ENCODE peak calls at places on chromosomes 5 and 9, in six cellular contexts. X is A549, G is endothelial cell of umbilical vein, D is HepG2, F is K562, V is GM12878. Y is an unnamed sample.

GRCh38 chr5:106759581-106759980 is 911.2 kb downstream of the EFNA5 start:
- DNase-seq in G (peak), D (no peak), X (peak), V (no peak), F (no peak), Y (no peak)

GRCh38 chr5:126497506-126497905 is 74.3 kb downstream of the GRAMD2B start:
- DNase-seq in X (no peak), G (no peak), D (no peak), V (no peak), F (no peak), Y (no peak)

GRCh38 chr5:150130493-150130922 is 25.1 kb downstream of the PDGFRB start:
- DNase-seq in V (no peak), G (no peak), F (no peak), D (no peak), X (no peak), Y (no peak)

GRCh38 chr5:150376799-150377771 is 19.6 kb downstream of the TCOF1 start:
- DNase-seq in G (no peak), D (no peak), X (no peak), V (no peak), F (no peak), Y (no peak)

GRCh38 chr5:43804041-43804440 is 201.1 kb downstream of the NNT start:
- DNase-seq in G (no peak), F (no peak), V (no peak), D (no peak), X (no peak), Y (no peak)

GRCh38 chr5:62093981-62094380 is 212.0 kb upstream of the KIF2A start:
- DNase-seq in V (no peak), D (no peak), X (peak), G (peak), F (peak), Y (no peak)

GRCh38 chr9:98248737-98249474 is 6.5 kb downstream of the TBC1D2 start:
- DNase-seq in D (no peak), G (peak), V (no peak), X (peak), F (peak), Y (peak)

GRCh38 chr5:56971275-56971674 is 19.4 kb upstream of the MIER3 start:
- DNase-seq in F (no peak), V (no peak), D (no peak), G (no peak), X (no peak), Y (no peak)

GRCh38 chr5:148723143-148723542 is 68.8 kb upstream of the HTR4 start:
- DNase-seq in D (no peak), F (no peak), X (no peak), G (no peak), V (no peak), Y (no peak)

GRCh38 chr9:34555002-34555348 is 32.2 kb upstream of the ENHO start:
- DNase-seq in X (no peak), G (no peak), F (no peak), V (no peak), D (no peak), Y (no peak)

GRCh38 chr5:137656558-137656957 is 79.3 kb downstream of the KLHL3 start:
- DNase-seq in X (no peak), F (no peak), V (no peak), G (no peak), D (no peak), Y (no peak)

GRCh38 chr5:179313849-179314521 is 31.3 kb downstream of the ADAMTS2 start:
- DNase-seq in X (no peak), G (no peak), F (no peak), D (no peak), V (no peak), Y (no peak)

GRCh38 chr5:35924950-35925722 is 13.3 kb downstream of the CAPSL start:
- DNase-seq in X (peak), G (peak), V (no peak), F (peak), D (no peak), Y (peak)

GRCh38 chr5:127006711-127007110 is 23.6 kb downstream of the MARCHF3 start:
- DNase-seq in F (no peak), G (no peak), V (no peak), D (no peak), X (no peak), Y (no peak)

GRCh38 chr9:114037961-114038723 is 40.0 kb downstream of the AMBP start:
- DNase-seq in V (no peak), G (no peak), X (no peak), F (no peak), D (no peak), Y (no peak)
- TF ChIP-seq MYC in V (no peak), G (no peak), X (no peak), F (no peak), D (no peak), Y (no peak)

GRCh38 chr5:54165687-54166086 is 144.7 kb downstream of the ARL15 start:
- DNase-seq in D (peak), X (no peak), F (no peak), G (no peak), V (no peak), Y (no peak)

GRCh38 chr5:54159153-54159836 is 151.1 kb downstream of the ARL15 start:
- DNase-seq in V (no peak), F (peak), X (peak), G (no peak), D (peak), Y (peak)

GRCh38 chr5:54162184-54162583 is 148.2 kb downstream of the ARL15 start:
- DNase-seq in X (no peak), F (peak), G (no peak), D (no peak), V (no peak), Y (no peak)

GRCh38 chr5:54160329-54160728 is 150.0 kb downstream of the ARL15 start:
- DNase-seq in F (no peak), V (no peak), G (no peak), X (no peak), D (no peak), Y (no peak)

GRCh38 chr5:54159837-54160215 is 150.5 kb downstream of the ARL15 start:
- DNase-seq in F (peak), X (no peak), G (no peak), D (no peak), V (no peak), Y (no peak)
- TF ChIP-seq MAX in F (no peak), X (no peak), G (no peak), D (no peak), V (no peak), Y (no peak)

GRCh38 chr9:136660971-136661540 is 1.7 kb upstream of the EGFL7 start:
- DNase-seq in X (no peak), G (no peak), F (no peak), V (no peak), D (no peak), Y (no peak)
- H3K4me3 ChIP-seq in X (no peak), G (no peak), F (no peak), V (no peak), D (no peak), Y (no peak)

DNA sequence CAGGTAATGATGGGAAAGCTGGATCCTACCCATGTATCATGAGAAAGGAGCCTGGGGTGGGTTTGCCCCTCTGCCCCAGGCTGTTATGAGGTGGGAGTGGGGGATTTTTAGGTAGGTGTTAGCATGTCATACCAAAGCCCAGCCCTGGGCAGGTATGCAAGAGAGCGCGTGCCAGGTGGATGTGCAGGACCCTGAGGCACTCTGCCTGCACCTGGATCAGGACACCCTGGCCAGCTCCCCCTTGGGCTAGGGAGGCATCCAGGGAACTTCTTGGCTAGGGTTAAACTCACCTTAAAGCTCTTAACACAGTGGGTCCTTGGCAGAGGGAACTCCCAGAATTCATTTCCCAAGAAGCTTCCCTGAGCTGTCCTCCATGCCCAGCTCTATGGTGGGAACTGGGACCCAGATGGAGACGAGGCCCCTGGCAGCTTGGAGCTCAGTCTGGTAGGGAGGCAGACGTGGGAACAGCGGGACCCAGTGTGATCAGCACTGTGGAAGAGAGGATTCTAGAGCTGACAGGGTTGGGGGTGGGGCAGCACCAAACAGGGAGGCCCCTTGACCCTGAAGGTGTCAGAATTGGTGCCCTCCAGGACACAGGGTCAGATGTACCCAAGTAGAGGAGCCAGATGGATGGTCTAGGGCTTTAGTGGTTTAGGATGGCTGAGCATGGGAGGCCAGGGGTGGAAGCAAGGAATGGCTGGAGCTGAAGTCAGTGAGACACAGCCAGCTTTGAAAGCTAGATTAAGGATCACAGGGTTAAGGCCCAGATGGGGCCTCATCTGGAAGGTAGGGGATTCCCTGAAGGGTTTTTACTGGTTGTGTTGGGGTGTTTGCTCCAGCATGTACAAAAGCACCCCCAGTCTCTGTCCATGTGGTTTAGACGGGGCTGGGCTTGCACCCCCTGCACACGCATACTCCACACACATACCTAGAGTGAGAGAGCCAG is 2.2 kb upstream of the PRR7 start:
- DNase-seq in V (no peak), G (no peak), X (no peak), F (peak), D (no peak), Y (peak)
- TF ChIP-seq MYC in V (no peak), G (no peak), X (no peak), F (peak), D (no peak), Y (no peak)

GRCh38 chr5:98308960-98309359 is 464.5 kb upstream of the RGMB start:
- DNase-seq in X (no peak), F (no peak), D (no peak), V (no peak), G (peak), Y (no peak)

GRCh38 chr5:98319299-98320011 is 454.0 kb upstream of the RGMB start:
- DNase-seq in X (no peak), F (no peak), V (no peak), G (no peak), D (no peak), Y (no peak)

GRCh38 chr5:98309785-98310566 is 463.5 kb upstream of the RGMB start:
- DNase-seq in G (peak), D (peak), V (peak), X (peak), F (no peak), Y (peak)

DNA sequence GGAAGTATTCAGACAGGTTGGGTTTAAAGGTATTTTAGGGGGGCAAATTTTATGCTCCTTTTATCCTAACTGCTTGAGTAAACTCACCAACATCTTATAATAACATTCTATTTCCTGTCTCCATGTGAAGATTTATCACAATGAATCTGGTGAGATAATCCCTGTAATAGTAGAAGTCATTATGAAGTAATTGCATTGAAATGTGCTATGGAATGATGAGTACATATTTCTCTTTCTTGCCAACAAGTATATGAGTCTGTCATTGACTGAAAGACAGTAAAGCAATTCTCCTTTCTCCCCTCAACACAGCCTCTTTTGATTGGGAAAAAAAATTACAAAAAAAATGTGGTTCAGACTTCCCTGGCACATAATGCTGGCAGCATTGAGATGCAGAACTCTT is 459.2 kb upstream of the RGMB start:
- DNase-seq in X (no peak), G (peak), V (no peak), F (no peak), D (no peak), Y (no peak)
- TF ChIP-seq MAX in X (no peak), G (no peak), V (no peak), F (no peak), D (no peak), Y (no peak)

DNA sequence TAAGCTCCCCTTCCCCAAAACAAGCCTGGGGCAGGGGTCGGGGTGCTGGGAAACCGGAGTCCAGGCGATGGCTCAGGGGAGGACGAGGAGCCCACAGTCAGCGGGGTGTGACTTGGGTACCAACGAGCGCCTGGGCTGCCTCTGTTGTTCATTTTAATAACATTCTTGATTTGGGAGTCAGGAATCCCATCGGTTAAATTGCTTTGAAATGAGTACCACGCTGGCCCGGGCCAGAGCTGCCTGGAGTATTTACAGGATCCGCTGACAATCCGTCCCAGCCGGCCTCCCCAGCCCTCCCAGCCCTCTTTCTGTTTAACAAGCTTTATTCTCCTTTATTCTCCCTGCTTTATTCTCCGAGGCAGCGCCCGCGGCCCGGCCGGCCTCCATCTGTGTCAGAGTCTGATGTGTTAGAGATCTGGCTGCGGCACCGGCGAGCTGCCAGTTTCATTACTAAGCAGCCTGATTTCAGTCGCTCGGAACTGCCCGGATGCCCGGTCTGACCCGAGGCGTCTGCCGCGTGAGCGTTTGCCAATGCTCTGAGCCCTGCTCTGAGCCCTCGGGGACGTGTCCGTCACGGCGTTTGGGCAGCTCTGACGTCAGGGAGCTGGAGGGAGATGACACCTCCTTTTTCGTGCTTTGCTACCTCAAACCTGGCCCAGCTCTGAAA is 16.5 kb upstream of the QRFP start:
- DNase-seq in X (no peak), V (no peak), F (no peak), D (no peak), G (peak), Y (no peak)
- H3K4me3 ChIP-seq in X (no peak), V (no peak), F (no peak), D (no peak), G (no peak), Y (no peak)

GRCh38 chr5:60338846-60339245 is 361.1 kb downstream of the DEPDC1B start:
- DNase-seq in V (no peak), X (no peak), G (no peak), D (no peak), F (no peak), Y (no peak)

GRCh38 chr5:60335913-60336312 is 364.1 kb downstream of the DEPDC1B start:
- DNase-seq in D (no peak), G (no peak), V (no peak), X (no peak), F (no peak), Y (no peak)

GRCh38 chr5:60332244-60333018 is 367.5 kb downstream of the DEPDC1B start:
- DNase-seq in G (no peak), F (no peak), V (no peak), D (no peak), X (no peak), Y (peak)

GRCh38 chr5:60333103-60333502 is 366.9 kb downstream of the DEPDC1B start:
- DNase-seq in D (no peak), V (no peak), F (no peak), X (no peak), G (no peak), Y (no peak)

GRCh38 chr5:60334281-60334713 is 365.7 kb downstream of the DEPDC1B start:
- DNase-seq in G (no peak), V (no peak), F (no peak), D (peak), X (peak), Y (peak)
- TF ChIP-seq MYC in G (no peak), V (no peak), F (no peak), D (no peak), X (no peak), Y (no peak)

GRCh38 chr5:142149363-142149762 is 40.8 kb downstream of the NDFIP1 start:
- DNase-seq in F (no peak), V (no peak), G (no peak), X (no peak), D (no peak), Y (no peak)

GRCh38 chr5:142150431-142150830 is 41.9 kb downstream of the NDFIP1 start:
- DNase-seq in V (no peak), D (no peak), G (no peak), F (no peak), X (no peak), Y (no peak)

GRCh38 chr5:142153674-142154448 is 45.3 kb downstream of the NDFIP1 start:
- DNase-seq in D (peak), V (no peak), X (no peak), F (no peak), G (no peak), Y (no peak)

GRCh38 chr5:142151436-142152382 is 43.1 kb downstream of the NDFIP1 start:
- DNase-seq in X (peak), G (peak), F (peak), V (peak), D (peak), Y (peak)

DNA sequence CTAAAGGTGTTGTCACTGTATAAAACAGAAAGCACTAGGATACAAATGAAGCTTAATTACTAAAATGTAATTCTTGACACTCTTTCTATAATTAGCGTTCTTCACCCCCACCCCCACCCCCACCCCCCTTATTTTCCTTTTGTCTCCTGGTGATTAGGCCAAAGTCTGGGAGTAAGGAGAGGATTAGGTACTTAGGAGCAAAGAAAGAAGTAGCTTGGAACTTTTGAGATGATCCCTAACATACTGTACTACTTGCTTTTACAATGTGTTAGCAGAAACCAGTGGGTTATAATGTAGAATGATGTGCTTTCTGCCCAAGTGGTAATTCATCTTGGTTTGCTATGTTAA is 43.8 kb downstream of the NDFIP1 start:
- DNase-seq in G (no peak), F (no peak), V (no peak), X (no peak), D (no peak), Y (no peak)
- TF ChIP-seq MAX in G (no peak), F (no peak), V (no peak), X (no peak), D (no peak), Y (no peak)

Y was measured in NB4.